ENCODE peak calls at places on chromosome 14, in seven cellular contexts. O is transverse colon, J is AG04450, B is pancreas, Y is psoas muscle, S is SK-N-SH, W is substantia nigra. H is an unnamed sample.

GRCh38 chr14:51020024-51020710 is 74.7 kb downstream of the TRIM9 start:
- DNase-seq in J (no peak), S (peak; percentile 73), Y (no peak), O (no peak), W (no peak), B (no peak), H (no peak)

GRCh38 chr14:38350102-38350501 is 94.2 kb upstream of the CLEC14A start:
- DNase-seq in Y (no peak), W (no peak), O (no peak), S (no peak), J (no peak), B (no peak), H (no peak)

GRCh38 chr14:65940056-65940735 is 527.7 kb downstream of the FUT8 start:
- DNase-seq in S (peak; percentile 40), W (no peak), Y (no peak), B (no peak), O (no peak), J (no peak), H (no peak)

GRCh38 chr14:35221462-35221861 is 70.7 kb upstream of the PSMA6 start:
- DNase-seq in O (no peak), J (no peak), B (no peak), S (no peak), Y (no peak), W (no peak), H (no peak)

GRCh38 chr14:72513994-72514659 is 379.8 kb downstream of the DPF3 start:
- DNase-seq in S (peak; percentile 50), W (no peak), O (no peak), B (no peak), Y (no peak), J (peak; percentile 36), H (peak; percentile 22)

GRCh38 chr14:78710963-78711362 is 540.8 kb downstream of the NRXN3 start:
- DNase-seq in O (no peak), Y (no peak), W (no peak), J (no peak), S (no peak), B (no peak), H (peak; percentile 49)

GRCh38 chr14:103533137-103533998 is 4.4 kb downstream of the TRMT61A start:
- DNase-seq in B (peak; percentile 29), W (no peak), J (no peak), S (no peak), Y (no peak), O (no peak), H (no peak)

GRCh38 chr14:49977126-49977841 is 84.4 kb downstream of the ARF6 start:
- DNase-seq in W (no peak), O (no peak), J (no peak), S (no peak), B (no peak), Y (no peak), H (no peak)

GRCh38 chr14:84937044-84937443 is 592.9 kb upstream of the FLRT2 start:
- DNase-seq in J (no peak), Y (no peak), O (no peak), B (no peak), S (no peak), W (no peak), H (no peak)

DNA sequence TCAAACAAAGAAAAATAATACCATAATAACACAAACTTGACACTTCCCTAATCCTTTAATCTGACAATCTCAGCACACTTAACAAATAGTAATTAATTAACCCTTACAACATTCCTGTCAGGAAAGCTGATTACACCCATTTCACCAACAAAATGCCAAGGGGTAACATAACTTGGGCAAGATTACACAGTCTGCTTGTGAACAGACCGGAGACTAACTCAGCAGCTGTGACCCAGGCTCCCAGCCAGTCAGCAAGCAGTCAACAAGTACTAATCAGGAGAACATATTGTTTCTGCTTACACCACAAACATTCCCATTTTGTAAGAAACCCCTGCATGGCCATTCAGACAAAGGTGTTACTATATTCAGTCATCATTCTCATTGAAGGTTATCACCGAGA is 592.5 kb upstream of the FLRT2 start:
- DNase-seq in W (no peak), J (no peak), Y (no peak), S (no peak), O (no peak), B (peak; percentile 72), H (no peak)
- H3K27ac ChIP-seq in W (no peak overlapping the region), J (no peak overlapping the region), Y (no peak overlapping the region), S (no peak overlapping the region), O (no peak overlapping the region), B (no peak overlapping the region), H (no peak overlapping the region)

DNA sequence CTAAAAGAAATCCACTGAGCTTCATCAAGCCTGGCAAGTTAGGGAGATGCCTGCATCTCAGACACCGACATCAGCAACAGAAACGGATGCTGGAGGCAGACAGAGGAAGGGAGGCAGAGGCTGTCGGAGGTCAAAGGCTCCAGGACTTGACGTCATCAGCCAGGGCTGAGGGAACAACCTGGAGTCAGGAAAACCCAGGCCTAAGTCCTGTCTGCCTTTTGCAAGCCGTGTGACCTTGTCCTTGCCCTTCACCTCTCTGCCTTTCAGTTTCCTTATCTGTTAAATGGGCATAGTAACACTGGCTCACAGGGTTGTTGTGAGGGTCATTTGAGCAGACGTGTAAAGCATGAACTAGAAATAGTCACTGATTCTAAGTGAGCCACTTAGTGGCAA is 194.2 kb downstream of the BCL11B start:
- DNase-seq in B (no peak), O (no peak), W (no peak), J (no peak), S (no peak), Y (no peak), H (no peak)
- H3K27ac ChIP-seq in B (no peak overlapping the region), O (no peak overlapping the region), W (no peak overlapping the region), J (no peak overlapping the region), S (no peak overlapping the region), Y (no peak overlapping the region), H (no peak overlapping the region)

GRCh38 chr14:88588081-88588480 is 25.2 kb downstream of the ZC3H14 start:
- DNase-seq in O (no peak), S (no peak), J (no peak), Y (no peak), B (no peak), W (no peak), H (no peak)

GRCh38 chr14:88584451-88584850 is 21.6 kb downstream of the ZC3H14 start:
- DNase-seq in S (no peak), Y (no peak), W (no peak), J (no peak), B (no peak), O (no peak), H (no peak)

GRCh38 chr14:88592016-88592415 is 29.2 kb downstream of the ZC3H14 start:
- DNase-seq in O (no peak), W (no peak), S (no peak), Y (no peak), B (peak; percentile 29), J (peak; percentile 34), H (no peak)

GRCh38 chr14:88590173-88590572 is 27.3 kb downstream of the ZC3H14 start:
- DNase-seq in S (no peak), J (no peak), O (no peak), Y (no peak), B (no peak), W (no peak), H (no peak)
- H3K27ac ChIP-seq in S (no peak overlapping the region), J (no peak overlapping the region), O (no peak overlapping the region), Y (no peak overlapping the region), B (no peak overlapping the region), W (no peak overlapping the region), H (no peak overlapping the region)

GRCh38 chr14:89489796-89490506 is 72.9 kb upstream of the FOXN3 start:
- DNase-seq in O (no peak), W (no peak), Y (no peak), S (no peak), B (no peak), J (no peak), H (no peak)
- H3K27ac ChIP-seq in O (peak overlapping the region; percentile 26), W (no peak overlapping the region), Y (peak overlapping the region; percentile 56), S (no peak overlapping the region), B (no peak overlapping the region), J (peak overlapping the region; percentile 73), H (no peak overlapping the region)

DNA sequence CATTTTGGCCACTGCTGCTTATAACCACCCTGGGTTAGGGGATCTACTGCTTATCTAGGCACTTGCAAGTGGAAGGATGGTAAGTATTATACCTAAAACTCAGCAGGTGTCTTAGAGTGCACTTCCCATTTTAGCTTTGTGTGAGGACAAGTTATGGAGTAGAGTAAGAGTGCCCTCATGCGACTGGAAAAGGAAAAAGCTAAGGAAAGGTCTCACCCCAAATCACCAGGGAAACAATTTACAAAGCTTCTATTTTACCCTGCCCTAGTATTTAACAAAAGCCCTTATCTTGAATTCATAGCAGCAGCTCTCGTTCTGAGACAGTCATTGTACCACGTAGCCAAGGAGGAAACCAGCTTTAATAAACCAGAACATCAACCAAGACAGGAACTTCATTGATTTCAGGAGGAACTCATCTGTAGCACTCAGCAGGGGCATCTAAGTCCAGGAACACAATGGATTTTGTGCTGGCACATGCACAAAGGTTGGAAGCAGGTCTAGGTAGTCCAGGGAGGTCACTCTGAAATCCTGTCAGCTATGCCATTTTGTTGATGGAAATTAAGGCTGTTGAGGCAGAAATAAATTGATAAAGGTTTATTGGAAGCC is 2.9 kb downstream of the RDH12 start:
- DNase-seq in S (peak; percentile 59), B (no peak), Y (no peak), W (no peak), O (no peak), J (no peak), H (no peak)
- H3K27ac ChIP-seq in S (no peak overlapping the region), B (no peak overlapping the region), Y (no peak overlapping the region), W (peak overlapping the region; percentile 73), O (no peak overlapping the region), J (no peak overlapping the region), H (no peak overlapping the region)

DNA sequence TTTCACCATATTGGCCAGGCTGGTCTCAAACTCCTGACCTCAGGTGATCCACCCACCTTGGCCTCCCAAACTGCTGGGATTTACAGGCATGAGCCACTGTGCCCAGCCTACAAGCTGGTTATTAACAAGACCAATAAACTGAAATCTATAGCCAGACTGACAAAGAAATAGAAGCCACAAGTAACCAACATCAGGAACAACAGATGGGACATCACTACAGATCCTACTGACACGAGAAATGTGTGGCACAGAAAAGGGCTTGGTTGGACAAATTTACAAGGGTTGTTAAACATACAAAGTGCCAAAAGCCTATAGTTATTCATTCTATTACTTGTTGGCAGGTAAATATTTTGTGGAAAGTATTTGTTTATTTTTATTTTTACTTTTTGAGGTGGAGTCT is 11.6 kb downstream of the MTA1 start:
- DNase-seq in B (no peak), S (no peak), Y (no peak), W (no peak), J (no peak), O (no peak), H (no peak)
- H3K27ac ChIP-seq in B (peak overlapping the region; percentile 33), S (no peak overlapping the region), Y (peak overlapping the region; percentile 30), W (no peak overlapping the region), J (no peak overlapping the region), O (no peak overlapping the region), H (no peak overlapping the region)

H was measured in thyroid gland.